ENCODE peak calls at places on chromosomes 12 and 14, in seven cellular contexts. One of them, this sample, is unnamed.

GRCh38 chr14:42224053-42224888 is 617.6 kb downstream of the LRFN5 start:
- DNase-seq in ureter: peak; percentile 60
- DNase-seq in kidney glomerular epithelial cell: peak; percentile 53
- DNase-seq in cardiac muscle cell: peak; percentile 78
- DNase-seq in NCI-H1436: peak; percentile 60
- DNase-seq in stromal cell of bone marrow: peak; percentile 66
- DNase-seq in activated CD8-positive, alpha-beta memory T cell treated with anti-CD3 and anti-CD28 coated beads for 1 hour: no peak
- DNase-seq in this sample: peak; percentile 21

GRCh38 chr12:27009926-27010325 is 4.3 kb downstream of the TM7SF3 start:
- DNase-seq in cardiac muscle cell: no peak
- DNase-seq in NCI-H1436: no peak
- DNase-seq in ureter: no peak
- DNase-seq in activated CD8-positive, alpha-beta memory T cell treated with anti-CD3 and anti-CD28 coated beads for 1 hour: no peak
- DNase-seq in kidney glomerular epithelial cell: no peak
- DNase-seq in stromal cell of bone marrow: no peak
- DNase-seq in this sample: no peak

GRCh38 chr12:14403711-14404164 is 38.3 kb downstream of the ATF7IP start:
- DNase-seq in cardiac muscle cell: peak; percentile 69
- DNase-seq in activated CD8-positive, alpha-beta memory T cell treated with anti-CD3 and anti-CD28 coated beads for 1 hour: no peak
- DNase-seq in NCI-H1436: peak; percentile 82
- DNase-seq in ureter: no peak
- DNase-seq in kidney glomerular epithelial cell: peak; percentile 88
- DNase-seq in stromal cell of bone marrow: peak; percentile 82
- DNase-seq in this sample: peak; percentile 81

GRCh38 chr12:71220295-71220694 is 62.5 kb upstream of the TSPAN8 start:
- DNase-seq in activated CD8-positive, alpha-beta memory T cell treated with anti-CD3 and anti-CD28 coated beads for 1 hour: no peak
- DNase-seq in ureter: no peak
- DNase-seq in cardiac muscle cell: no peak
- DNase-seq in stromal cell of bone marrow: no peak
- DNase-seq in NCI-H1436: no peak
- DNase-seq in kidney glomerular epithelial cell: no peak
- DNase-seq in this sample: no peak

GRCh38 chr12:103441437-103442186 is 54.2 kb downstream of the C12orf42 start:
- DNase-seq in stromal cell of bone marrow: no peak
- DNase-seq in kidney glomerular epithelial cell: no peak
- DNase-seq in activated CD8-positive, alpha-beta memory T cell treated with anti-CD3 and anti-CD28 coated beads for 1 hour: no peak
- DNase-seq in ureter: no peak
- DNase-seq in NCI-H1436: no peak
- DNase-seq in cardiac muscle cell: no peak
- DNase-seq in this sample: no peak

GRCh38 chr14:60294670-60295069 is 45.6 kb downstream of the PPM1A start:
- DNase-seq in activated CD8-positive, alpha-beta memory T cell treated with anti-CD3 and anti-CD28 coated beads for 1 hour: no peak
- DNase-seq in kidney glomerular epithelial cell: no peak
- DNase-seq in cardiac muscle cell: no peak
- DNase-seq in stromal cell of bone marrow: no peak
- DNase-seq in ureter: no peak
- DNase-seq in NCI-H1436: no peak
- DNase-seq in this sample: no peak

GRCh38 chr12:1873531-1874149 is 44.8 kb downstream of the CACNA2D4 start:
- DNase-seq in NCI-H1436: no peak
- DNase-seq in stromal cell of bone marrow: no peak
- DNase-seq in cardiac muscle cell: no peak
- DNase-seq in kidney glomerular epithelial cell: no peak
- DNase-seq in activated CD8-positive, alpha-beta memory T cell treated with anti-CD3 and anti-CD28 coated beads for 1 hour: no peak
- DNase-seq in ureter: no peak
- DNase-seq in this sample: no peak

GRCh38 chr14:91980157-91980556 is 32.7 kb upstream of the FBLN5 start:
- DNase-seq in stromal cell of bone marrow: peak; percentile 90
- DNase-seq in cardiac muscle cell: no peak
- DNase-seq in activated CD8-positive, alpha-beta memory T cell treated with anti-CD3 and anti-CD28 coated beads for 1 hour: no peak
- DNase-seq in NCI-H1436: no peak
- DNase-seq in ureter: no peak
- DNase-seq in kidney glomerular epithelial cell: peak; percentile 85
- DNase-seq in this sample: no peak

GRCh38 chr12:5022465-5023061 is 21.1 kb upstream of the KCNA5 start:
- DNase-seq in kidney glomerular epithelial cell: peak; percentile 54
- DNase-seq in cardiac muscle cell: peak; percentile 69
- DNase-seq in stromal cell of bone marrow: no peak
- DNase-seq in ureter: no peak
- DNase-seq in NCI-H1436: peak; percentile 21
- DNase-seq in activated CD8-positive, alpha-beta memory T cell treated with anti-CD3 and anti-CD28 coated beads for 1 hour: no peak
- DNase-seq in this sample: no peak

GRCh38 chr12:109462868-109463692 is 14.0 kb downstream of the KCTD10 start:
- DNase-seq in NCI-H1436: no peak
- DNase-seq in cardiac muscle cell: peak; percentile 87
- DNase-seq in activated CD8-positive, alpha-beta memory T cell treated with anti-CD3 and anti-CD28 coated beads for 1 hour: no peak
- DNase-seq in stromal cell of bone marrow: peak; percentile 92
- DNase-seq in ureter: peak; percentile 90
- DNase-seq in kidney glomerular epithelial cell: peak; percentile 95
- DNase-seq in this sample: no peak

This sample was measured in NCI-H187 treated with DMSO at 0.1 percent for 48 hours.